ENCODE peak calls at places on chromosomes 7 and 10, in ten cellular contexts. P, X, D, M, O, K, B, L, T and U are unnamed samples.

GRCh38 chr7:120272261-120272895 is 597 bp upstream of the KCND2 start:
- DNase-seq in P (no peak), X (no peak), D (no peak), M (no peak), O (peak), K (peak), B (no peak), L (no peak), T (no peak), U (peak)

GRCh38 chr7:30564243-30564892 is 30.3 kb upstream of the GARS1 start:
- DNase-seq in P (no peak), X (peak), D (peak), M (peak), O (peak), K (peak), B (peak), L (peak), T (no peak), U (peak)

GRCh38 chr10:23918839-23919238 is 290.1 kb upstream of the KIAA1217 start:
- DNase-seq in P (peak), X (no peak), D (no peak), M (no peak), O (no peak), K (no peak), B (no peak), L (no peak), T (no peak), U (no peak)

GRCh38 chr7:481219-481930 is 38.3 kb downstream of the PDGFA start:
- DNase-seq in P (no peak), X (peak), D (no peak), M (peak), O (no peak), K (no peak), B (no peak), L (peak), T (no peak), U (no peak)

GRCh38 chr10:117168135-117168674 is 29.1 kb upstream of the KCNK18 start:
- DNase-seq in P (no peak), X (peak), D (peak), M (peak), O (no peak), K (peak), B (peak), L (peak), T (peak), U (peak)

GRCh38 chr10:92567952-92568600 is 5.8 kb downstream of the IDE start:
- DNase-seq in P (no peak), X (no peak), D (no peak), M (no peak), O (no peak), K (no peak), B (no peak), L (no peak), T (no peak), U (no peak)

GRCh38 chr7:5423272-5423843 is at the start of gene TNRC18:
- DNase-seq in P (no peak), X (peak), D (peak), M (peak), O (no peak), K (peak), B (peak), L (no peak), T (peak), U (peak)

GRCh38 chr10:21523557-21524008 is 1.9 kb downstream of the SKIDA1 start:
- DNase-seq in P (peak), X (no peak), D (no peak), M (no peak), O (peak), K (no peak), B (no peak), L (no peak), T (no peak), U (no peak)

DNA sequence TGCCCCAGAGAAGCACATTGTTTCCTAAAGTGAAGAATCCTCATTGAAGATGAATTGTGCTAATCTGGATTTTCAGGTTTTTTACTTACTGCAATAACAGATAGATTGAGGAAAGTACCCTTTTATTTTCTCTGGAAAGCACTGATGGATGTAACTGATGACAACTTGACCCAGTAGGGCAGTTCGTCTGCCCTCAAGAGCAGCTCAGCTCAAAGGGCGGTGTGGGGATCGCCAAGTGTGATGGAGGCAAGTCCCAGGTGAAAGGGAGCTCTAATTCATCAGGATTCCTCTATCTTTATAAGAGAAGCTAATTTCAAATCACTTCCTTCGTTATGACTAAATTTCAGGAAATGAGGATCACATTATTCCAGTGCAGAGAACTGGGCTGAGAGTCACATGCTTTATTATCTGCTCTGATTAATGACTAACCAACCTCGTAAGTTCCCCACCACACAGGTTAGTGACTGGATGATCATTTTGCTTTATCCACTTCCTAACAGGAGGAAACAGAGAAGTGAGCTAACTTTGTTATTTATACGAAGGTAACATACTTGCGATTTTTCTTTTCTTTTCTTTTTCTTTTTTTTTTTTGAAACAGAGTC is 98.9 kb downstream of the PFKFB3 start:
- DNase-seq in P (no peak), X (no peak), D (no peak), M (no peak), O (no peak), K (no peak), B (no peak), L (no peak), T (no peak), U (no peak)
- TF ChIP-seq EP300 in P (no peak), X (no peak), D (no peak), M (no peak), O (no peak), K (no peak), B (no peak), L (no peak), T (no peak), U (no peak)

GRCh38 chr10:69009360-69009759 is 20.8 kb downstream of the KIFBP start:
- DNase-seq in P (no peak), X (no peak), D (no peak), M (no peak), O (no peak), K (no peak), B (no peak), L (no peak), T (no peak), U (no peak)

GRCh38 chr10:69004821-69005220 is 16.2 kb downstream of the KIFBP start:
- DNase-seq in P (no peak), X (no peak), D (no peak), M (no peak), O (peak), K (peak), B (no peak), L (no peak), T (no peak), U (no peak)

GRCh38 chr10:69005704-69006103 is 17.1 kb downstream of the KIFBP start:
- DNase-seq in P (no peak), X (no peak), D (no peak), M (no peak), O (no peak), K (no peak), B (no peak), L (no peak), T (no peak), U (no peak)

GRCh38 chr10:69010151-69010640 is 21.6 kb downstream of the KIFBP start:
- DNase-seq in P (no peak), X (no peak), D (no peak), M (no peak), O (no peak), K (no peak), B (no peak), L (no peak), T (no peak), U (no peak)

GRCh38 chr10:69007260-69007659 is 18.7 kb downstream of the KIFBP start:
- DNase-seq in P (no peak), X (no peak), D (no peak), M (no peak), O (no peak), K (no peak), B (no peak), L (no peak), T (no peak), U (no peak)
- TF ChIP-seq CTCF in P (no peak), X (no peak), D (no peak), M (no peak), O (no peak), K (no peak), B (no peak), L (no peak), T (no peak), U (no peak)

DNA sequence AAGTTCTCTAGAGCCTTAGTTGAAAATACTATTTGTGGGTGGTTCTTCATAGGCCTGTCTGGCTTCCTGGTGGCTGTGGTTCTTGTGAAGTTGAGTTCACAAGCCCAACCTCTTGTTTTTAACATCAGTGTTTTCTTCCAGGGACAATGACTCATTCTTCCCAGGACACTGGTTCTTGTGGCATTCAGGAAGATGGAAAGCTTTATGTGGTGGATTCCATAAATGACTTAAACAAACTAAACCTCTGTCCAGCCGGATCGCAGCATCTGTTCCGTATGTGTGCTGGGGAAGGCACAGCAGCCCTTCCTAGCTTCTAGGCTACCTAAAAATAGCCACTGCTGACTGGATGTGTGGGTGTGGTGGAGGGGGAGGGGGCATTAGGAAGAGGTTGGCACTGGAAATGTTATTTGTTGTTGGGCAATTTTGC is 3.9 kb downstream of the LSMEM1 start:
- DNase-seq in P (no peak), X (no peak), D (no peak), M (peak), O (peak), K (peak), B (no peak), L (peak), T (no peak), U (no peak)
- TF ChIP-seq EP300 in P (no peak), X (no peak), D (no peak), M (peak), O (no peak), K (no peak), B (no peak), L (no peak), T (no peak), U (no peak)

GRCh38 chr10:101031796-101032636 is 982 bp downstream of the SFXN3 start:
- DNase-seq in P (peak), X (peak), D (peak), M (peak), O (peak), K (peak), B (peak), L (peak), T (peak), U (peak)
- TF ChIP-seq CTCF in P (no peak), X (no peak), D (no peak), M (no peak), O (no peak), K (no peak), B (no peak), L (no peak), T (no peak), U (peak)

GRCh38 chr10:119153661-119154060 is 11.9 kb downstream of the SFXN4 start:
- DNase-seq in P (no peak), X (no peak), D (no peak), M (peak), O (no peak), K (no peak), B (no peak), L (no peak), T (no peak), U (no peak)

GRCh38 chr10:119162693-119163092 is 2.8 kb downstream of the SFXN4 start:
- DNase-seq in P (no peak), X (no peak), D (no peak), M (no peak), O (no peak), K (no peak), B (no peak), L (no peak), T (no peak), U (no peak)

GRCh38 chr10:119161680-119162079 is 3.8 kb downstream of the SFXN4 start:
- DNase-seq in P (no peak), X (no peak), D (no peak), M (peak), O (no peak), K (no peak), B (no peak), L (no peak), T (no peak), U (no peak)

GRCh38 chr10:119162121-119162520 is 3.4 kb downstream of the SFXN4 start:
- DNase-seq in P (no peak), X (no peak), D (no peak), M (peak), O (no peak), K (no peak), B (no peak), L (no peak), T (no peak), U (no peak)

GRCh38 chr10:119159332-119159731 is 6.2 kb downstream of the SFXN4 start:
- DNase-seq in P (no peak), X (no peak), D (no peak), M (peak), O (no peak), K (no peak), B (no peak), L (no peak), T (no peak), U (peak)
- TF ChIP-seq EP300 in P (no peak), X (no peak), D (no peak), M (no peak), O (no peak), K (no peak), B (no peak), L (no peak), T (no peak), U (no peak)

GRCh38 chr7:134962270-134962669 is 24.0 kb upstream of the AGBL3 start:
- DNase-seq in P (no peak), X (no peak), D (no peak), M (no peak), O (no peak), K (no peak), B (no peak), L (no peak), T (no peak), U (no peak)
- TF ChIP-seq CTCF in P (no peak), X (no peak), D (no peak), M (no peak), O (no peak), K (no peak), B (no peak), L (no peak), T (no peak), U (no peak)

GRCh38 chr10:3053145-3053544 is 14.2 kb upstream of the PFKP start:
- DNase-seq in P (no peak), X (no peak), D (no peak), M (no peak), O (no peak), K (no peak), B (no peak), L (no peak), T (no peak), U (no peak)

GRCh38 chr10:3056280-3057037 is 10.9 kb upstream of the PFKP start:
- DNase-seq in P (no peak), X (no peak), D (no peak), M (peak), O (no peak), K (no peak), B (no peak), L (no peak), T (no peak), U (no peak)

GRCh38 chr10:3051686-3052085 is 15.7 kb upstream of the PFKP start:
- DNase-seq in P (no peak), X (no peak), D (no peak), M (no peak), O (no peak), K (no peak), B (no peak), L (no peak), T (no peak), U (no peak)

GRCh38 chr10:3054816-3055202 is 12.5 kb upstream of the PFKP start:
- DNase-seq in P (no peak), X (no peak), D (no peak), M (peak), O (no peak), K (no peak), B (no peak), L (no peak), T (no peak), U (no peak)

GRCh38 chr10:3054183-3054815 is 13.0 kb upstream of the PFKP start:
- DNase-seq in P (no peak), X (no peak), D (no peak), M (peak), O (no peak), K (no peak), B (no peak), L (no peak), T (no peak), U (no peak)
- TF ChIP-seq EP300 in P (no peak), X (no peak), D (no peak), M (no peak), O (no peak), K (no peak), B (no peak), L (no peak), T (no peak), U (no peak)

GRCh38 chr7:154837622-154838021 is 165.3 kb downstream of the PAXIP1 start:
- DNase-seq in P (no peak), X (no peak), D (no peak), M (no peak), O (no peak), K (no peak), B (no peak), L (no peak), T (no peak), U (no peak)

GRCh38 chr7:154837087-154837486 is 165.8 kb downstream of the PAXIP1 start:
- DNase-seq in P (no peak), X (no peak), D (no peak), M (no peak), O (no peak), K (no peak), B (no peak), L (no peak), T (no peak), U (no peak)

GRCh38 chr7:154835924-154836529 is 166.9 kb downstream of the PAXIP1 start:
- DNase-seq in P (no peak), X (no peak), D (no peak), M (no peak), O (no peak), K (no peak), B (no peak), L (no peak), T (no peak), U (no peak)

GRCh38 chr7:154833839-154834238 is 169.1 kb downstream of the PAXIP1 start:
- DNase-seq in P (no peak), X (no peak), D (no peak), M (no peak), O (no peak), K (no peak), B (no peak), L (no peak), T (no peak), U (no peak)

DNA sequence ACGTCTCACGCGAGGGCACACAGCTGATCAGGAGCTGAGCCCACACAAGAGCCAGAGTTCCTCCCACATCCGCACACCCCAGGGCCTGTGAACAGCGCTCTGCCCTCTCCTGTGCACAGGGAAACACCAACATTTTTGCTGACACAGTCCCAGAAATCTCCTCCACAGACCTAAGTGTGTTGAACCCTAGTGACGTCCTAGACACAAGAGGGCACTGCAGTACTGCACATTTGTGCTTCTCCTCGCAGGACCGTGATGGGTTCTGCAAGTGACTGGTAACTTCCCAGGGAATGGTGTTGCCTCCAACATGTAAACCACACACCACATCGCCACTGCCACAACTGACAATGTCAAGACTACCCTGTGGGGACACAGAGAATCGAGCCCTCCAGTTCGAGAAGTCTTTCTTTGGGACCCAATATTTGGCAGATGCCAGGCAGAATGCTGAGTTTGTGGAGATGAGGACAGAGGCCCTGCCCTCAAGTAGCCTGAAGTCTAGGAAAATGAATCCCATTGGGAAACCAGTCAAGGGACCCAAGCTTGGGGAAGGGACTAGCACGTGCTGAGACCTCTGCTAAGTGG is 170.3 kb downstream of the PAXIP1 start:
- DNase-seq in P (no peak), X (peak), D (peak), M (no peak), O (peak), K (peak), B (no peak), L (no peak), T (no peak), U (no peak)
- TF ChIP-seq CTCF in P (no peak), X (no peak), D (peak), M (no peak), O (peak), K (peak), B (no peak), L (no peak), T (no peak), U (no peak)

GRCh38 chr10:34403512-34403911 is 411.6 kb downstream of the PARD3 start:
- DNase-seq in P (no peak), X (no peak), D (no peak), M (no peak), O (no peak), K (no peak), B (no peak), L (no peak), T (no peak), U (no peak)
- TF ChIP-seq EP300 in P (no peak), X (no peak), D (no peak), M (no peak), O (no peak), K (no peak), B (no peak), L (no peak), T (no peak), U (no peak)